ENCODE peak calls at places on chromosomes 11 and 22, in eight cellular contexts. H, S, L, N, C, I, P and T are unnamed samples.

GRCh38 chr11:27234043-27234668 is 128.9 kb downstream of the CCDC34 start:
- DNase-seq in I (no peak), C (no peak), L (no peak), H (no peak), P (no peak), N (no peak), S (peak; percentile 98), T (peak; percentile 61)

GRCh38 chr11:65911682-65912568 is 6.9 kb downstream of the C11orf68 start:
- DNase-seq in H (no peak), S (peak; percentile 90), L (no peak), I (peak; percentile 83), P (no peak), C (no peak), N (no peak), T (peak; percentile 69)

GRCh38 chr22:29782061-29782845 is 15.1 kb downstream of the UQCR10 start:
- DNase-seq in N (no peak), L (no peak), C (no peak), I (no peak), H (no peak), P (no peak), S (no peak), T (peak; percentile 52)

GRCh38 chr11:76709756-76710155 is 39.2 kb upstream of the LRRC32 start:
- DNase-seq in N (no peak), H (no peak), L (no peak), C (no peak), P (no peak), S (no peak), I (no peak), T (no peak)

GRCh38 chr22:44847892-44848291 is 95.5 kb downstream of the ARHGAP8 start:
- DNase-seq in P (no peak), S (no peak), H (no peak), I (no peak), L (no peak), N (no peak), C (no peak), T (peak; percentile 36)

GRCh38 chr22:27740192-27740748 is 61.3 kb downstream of the MN1 start:
- DNase-seq in N (no peak), L (no peak), P (no peak), H (no peak), C (no peak), S (no peak), I (no peak), T (no peak)

GRCh38 chr11:95429376-95429907 is 198.4 kb upstream of the SESN3 start:
- DNase-seq in S (no peak), H (no peak), P (no peak), C (no peak), I (no peak), N (no peak), L (no peak), T (no peak)

GRCh38 chr11:6646631-6647281 is 8.9 kb downstream of the DCHS1 start:
- DNase-seq in S (peak; percentile 51), H (no peak), L (peak; percentile 34), N (no peak), C (no peak), P (no peak), I (no peak), T (no peak)

GRCh38 chr11:130178992-130179391 is 19.4 kb downstream of the ST14 start:
- DNase-seq in C (no peak), H (no peak), I (no peak), N (no peak), P (no peak), L (no peak), S (no peak), T (no peak)

GRCh38 chr11:59523541-59523940 is 12.2 kb downstream of the OR4D9 start:
- DNase-seq in C (no peak), P (no peak), S (no peak), L (no peak), I (no peak), H (no peak), N (no peak), T (no peak)

GRCh38 chr11:22392561-22392960 is 54.4 kb downstream of the SLC17A6 start:
- DNase-seq in L (no peak), N (no peak), H (no peak), I (no peak), S (peak; percentile 1), C (no peak), P (no peak), T (no peak)

GRCh38 chr22:40797427-40797826 is 21.7 kb downstream of the SLC25A17 start:
- DNase-seq in L (no peak), S (peak; percentile 10), I (no peak), C (no peak), H (no peak), P (no peak), N (no peak), T (no peak)

GRCh38 chr11:40924915-40925314 is 534.5 kb downstream of the LRRC4C start:
- DNase-seq in L (no peak), S (no peak), I (no peak), C (no peak), P (no peak), H (no peak), N (no peak), T (no peak)

GRCh38 chr11:12542186-12542935 is 131.9 kb upstream of the TEAD1 start:
- DNase-seq in C (no peak), L (no peak), P (no peak), I (no peak), S (no peak), H (no peak), N (no peak), T (no peak)

DNA sequence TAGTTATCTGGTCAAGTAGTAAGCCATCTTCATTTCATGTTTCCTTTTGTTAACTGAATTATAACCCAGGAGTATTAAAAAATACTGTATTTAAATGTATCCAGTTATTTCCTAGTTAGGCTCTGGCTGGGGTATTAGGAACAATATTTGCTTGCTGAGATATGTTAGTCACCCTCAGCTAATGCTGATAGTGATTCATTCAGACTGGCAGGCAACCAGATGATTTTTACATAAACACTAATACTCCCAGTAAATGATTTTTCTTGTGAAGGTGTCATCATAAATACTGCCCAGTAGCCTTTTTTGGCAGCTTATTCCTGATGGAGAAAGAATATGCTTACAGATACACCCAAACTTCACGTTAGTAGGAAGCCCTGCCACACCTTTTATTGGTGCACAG is 8.1 kb downstream of the YWHAH start:
- DNase-seq in C (no peak), N (peak; percentile 52), S (no peak), I (no peak), H (no peak), L (no peak), P (no peak), T (no peak)
- H3K4me1 ChIP-seq in C (peaks cover 73% of the 10 kb centered on the region), N (peaks cover 22% of the 10 kb centered on the region), S (peaks cover 19% of the 10 kb centered on the region), I (peaks cover 58% of the 10 kb centered on the region), H (peaks cover 38% of the 10 kb centered on the region), L (peaks cover 72% of the 10 kb centered on the region), P (peaks cover 48% of the 10 kb centered on the region), T (peaks cover 50% of the 10 kb centered on the region)

DNA sequence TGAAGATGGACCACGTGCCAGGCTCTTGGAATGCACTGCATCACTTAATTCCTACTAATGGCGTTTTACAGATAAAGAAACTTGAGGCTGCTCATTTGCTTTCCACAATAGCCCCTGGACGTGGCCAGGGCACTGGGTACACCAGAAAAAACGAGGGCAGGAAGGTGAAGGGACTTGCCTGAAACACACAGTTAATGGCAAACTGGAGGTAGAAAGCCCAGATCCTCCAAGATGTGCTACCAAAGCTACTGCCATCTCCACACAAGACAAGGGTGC is 1.8 kb upstream of the FXYD2 start:
- DNase-seq in P (no peak), N (no peak), S (no peak), L (no peak), I (no peak), C (no peak), H (no peak), T (no peak)
- H3K4me1 ChIP-seq in P (peaks cover 43% of the 10 kb centered on the region), N (no peaks in the 10 kb centered on the region), S (no peaks in the 10 kb centered on the region), L (peaks cover 65% of the 10 kb centered on the region), I (peaks cover 36% of the 10 kb centered on the region), C (peaks cover 73% of the 10 kb centered on the region), H (peaks cover 25% of the 10 kb centered on the region), T (peaks cover 12% of the 10 kb centered on the region)

DNA sequence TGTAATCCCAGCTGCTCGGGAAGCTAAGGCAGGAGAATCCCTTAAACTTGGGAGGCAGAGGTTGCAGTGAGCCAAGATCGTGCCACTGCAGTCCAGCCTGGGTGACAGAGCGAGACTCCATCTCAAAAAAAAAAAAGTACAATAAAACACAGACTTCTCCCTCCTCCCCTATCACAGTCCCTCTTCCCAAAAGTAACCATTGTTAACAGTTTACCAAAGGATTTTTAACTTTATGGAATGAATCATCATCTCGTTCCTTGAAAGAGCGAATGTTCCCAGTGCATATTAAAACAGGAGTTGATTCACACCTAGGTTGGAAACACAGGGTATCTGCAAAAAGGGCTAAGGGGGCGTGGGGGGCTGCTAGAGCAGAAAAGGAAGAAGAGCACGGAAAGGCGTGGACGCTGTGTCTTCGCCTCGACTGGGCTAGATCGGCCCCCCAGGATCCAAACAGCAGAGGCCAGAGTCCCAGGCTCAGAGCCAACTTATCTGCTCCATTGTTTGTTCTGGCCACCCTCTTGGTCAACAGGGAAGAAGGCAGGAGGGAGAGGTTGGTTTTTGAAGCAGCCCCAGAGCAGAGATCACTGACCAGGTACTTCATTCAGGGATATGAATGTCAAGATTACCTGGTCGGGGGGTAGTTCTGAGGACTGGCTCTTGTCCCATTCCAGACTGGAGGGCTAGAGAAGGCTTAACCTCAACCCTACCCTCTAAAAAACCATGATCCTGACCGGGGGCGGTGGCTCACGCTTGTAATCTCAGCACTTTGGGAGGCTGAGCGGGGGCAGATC is 2.1 kb upstream of the AHNAK start:
- DNase-seq in H (no peak), I (no peak), P (no peak), N (no peak), L (no peak), S (no peak), C (no peak), T (no peak)
- H3K4me1 ChIP-seq in H (peaks cover 42% of the 10 kb centered on the region), I (peaks cover 72% of the 10 kb centered on the region), P (peaks cover 55% of the 10 kb centered on the region), N (peaks cover 46% of the 10 kb centered on the region), L (peaks cover 62% of the 10 kb centered on the region), S (peaks cover 41% of the 10 kb centered on the region), C (peaks cover 82% of the 10 kb centered on the region), T (peaks cover 49% of the 10 kb centered on the region)

GRCh38 chr22:26429458-26430238 is 588 bp downstream of the ASPHD2 start:
- DNase-seq in H (no peak), N (no peak), L (peak; percentile 11), C (no peak), P (no peak), S (no peak), I (no peak), T (no peak)

GRCh38 chr22:26432619-26433311 is 3.7 kb downstream of the ASPHD2 start:
- DNase-seq in L (no peak), P (no peak), H (no peak), N (no peak), C (no peak), I (no peak), S (no peak), T (no peak)

GRCh38 chr22:26428515-26429457 is at the start of gene ASPHD2:
- DNase-seq in L (peak; percentile 86), P (peak; percentile 68), N (no peak), S (peak; percentile 80), I (no peak), C (no peak), H (no peak), T (peak; percentile 63)

GRCh38 chr22:26431151-26431995 is 2.3 kb downstream of the ASPHD2 start:
- DNase-seq in L (no peak), H (no peak), N (no peak), I (no peak), P (no peak), C (no peak), S (peak; percentile 12), T (no peak)

DNA sequence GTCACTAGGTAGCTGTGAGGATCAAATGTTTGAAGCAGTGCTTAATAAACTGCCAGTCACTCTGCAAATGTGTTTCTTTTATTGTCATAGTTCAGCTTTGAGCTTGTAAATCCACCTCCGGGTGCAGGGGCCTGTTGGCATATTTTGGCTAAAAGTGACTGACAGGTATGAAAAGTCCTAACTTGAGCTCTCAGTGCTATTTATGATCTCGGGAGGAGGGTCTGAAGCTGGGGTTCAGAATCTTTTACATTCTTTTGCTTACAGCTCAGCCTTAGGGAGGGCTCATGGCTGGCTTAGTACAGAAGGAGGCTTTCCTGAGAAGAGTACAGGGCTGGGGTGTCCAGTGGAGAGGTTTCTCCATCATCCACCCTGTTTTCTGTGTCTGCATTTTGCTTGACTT is 1.5 kb downstream of the ASPHD2 start:
- DNase-seq in C (no peak), P (no peak), I (no peak), S (no peak), H (no peak), L (no peak), N (no peak), T (no peak)
- H3K4me1 ChIP-seq in C (peaks cover 19% of the 10 kb centered on the region), P (peaks cover 17% of the 10 kb centered on the region), I (peaks cover 15% of the 10 kb centered on the region), S (peaks cover 11% of the 10 kb centered on the region), H (peaks cover 9% of the 10 kb centered on the region), L (peaks cover 19% of the 10 kb centered on the region), N (no peaks in the 10 kb centered on the region), T (peaks cover 4% of the 10 kb centered on the region)